ENCODE peak calls at places on chromosome 12, in six cellular contexts. X is T-helper 2 cell; S is T-cell; H is effector CD4-positive, alpha-beta T cell; W is NCI-H226; T is kidney tubule cell. Z is an unnamed sample.

GRCh38 chr12:121390856-121391255 is 9.1 kb upstream of the RNF34 start:
- DNase-seq in H (no peak), T (no peak), X (no peak), W (no peak), S (no peak), Z (no peak)

GRCh38 chr12:120115692-120116442 is 686 bp downstream of the RAB35 start:
- DNase-seq in S (no peak), W (peak; percentile 36), T (peak; percentile 56), H (no peak), X (no peak), Z (no peak)

GRCh38 chr12:1470051-1470450 is 124.3 kb downstream of the FBXL14 start:
- DNase-seq in S (no peak), H (no peak), W (no peak), T (no peak), X (no peak), Z (no peak)

GRCh38 chr12:108523365-108523764 is 8.3 kb downstream of the FICD start:
- DNase-seq in T (no peak), H (no peak), W (no peak), S (no peak), X (no peak), Z (no peak)

GRCh38 chr12:119780786-119781434 is 96.2 kb downstream of the CIT start:
- DNase-seq in X (no peak), H (no peak), W (peak; percentile 5), S (no peak), T (peak; percentile 78), Z (no peak)

GRCh38 chr12:110561471-110562201 is 21.5 kb downstream of the PPTC7 start:
- DNase-seq in S (no peak), W (no peak), H (no peak), X (no peak), T (peak; percentile 92), Z (no peak)

GRCh38 chr12:106301241-106301610 is 1.3 kb upstream of the TCP11L2 start:
- DNase-seq in S (no peak), X (no peak), W (no peak), T (no peak), H (no peak), Z (no peak)

GRCh38 chr12:124488520-124488919 is 78.9 kb downstream of the NCOR2 start:
- DNase-seq in W (no peak), X (no peak), S (no peak), H (no peak), T (no peak), Z (no peak)

GRCh38 chr12:121804417-121805111 is 755 bp downstream of the SETD1B start:
- DNase-seq in X (peak; percentile 61), H (peak; percentile 60), S (peak; percentile 78), W (no peak), T (peak; percentile 70), Z (peak; percentile 60)

GRCh38 chr12:54419088-54419887 is at the start of gene ITGA5:
- DNase-seq in X (peak; percentile 19), T (peak; percentile 78), H (peak; percentile 44), S (no peak), W (peak; percentile 78), Z (peak; percentile 34)

GRCh38 chr12:42812086-42812485 is 222.5 kb upstream of the PRICKLE1 start:
- DNase-seq in H (no peak), S (no peak), W (no peak), X (no peak), T (no peak), Z (no peak)

GRCh38 chr12:2501464-2502181 is 293.1 kb upstream of the FKBP4 start:
- DNase-seq in S (no peak), X (no peak), T (no peak), W (no peak), H (no peak), Z (no peak)

GRCh38 chr12:53053223-53054111 is 3.6 kb downstream of the TNS2 start:
- DNase-seq in T (peak; percentile 77), X (peak; percentile 59), W (no peak), H (peak; percentile 52), S (peak; percentile 61), Z (peak; percentile 52)

Z was measured in T follicular helper cell.